ENCODE peak calls at places on chromosome 21, in four cellular contexts. One of them, this sample, is unnamed. For H3K9me3, the result is how much of the 10 kb centered on the place peaks cover.

GRCh38 chr21:15063821-15064575 is 802 bp downstream of the NRIP1 start:
- DNase-seq in A549: peak
- DNase-seq in cardiac muscle cell: peak
- DNase-seq in tibial artery: peak
- DNase-seq in this sample: peak

GRCh38 chr21:30800605-30801004 is 12.5 kb downstream of the KRTAP8-1 start:
- DNase-seq in cardiac muscle cell: no peak
- DNase-seq in tibial artery: no peak
- DNase-seq in A549: no peak
- DNase-seq in this sample: no peak

GRCh38 chr21:31611445-31611844 is 48.0 kb upstream of the SOD1 start:
- DNase-seq in tibial artery: no peak
- DNase-seq in A549: no peak
- DNase-seq in cardiac muscle cell: no peak
- DNase-seq in this sample: no peak

GRCh38 chr21:42820513-42821465 is 58.5 kb downstream of the WDR4 start:
- DNase-seq in cardiac muscle cell: no peak
- DNase-seq in tibial artery: no peak
- DNase-seq in A549: no peak
- DNase-seq in this sample: no peak

GRCh38 chr21:16264314-16264713 is 534.5 kb downstream of the USP25 start:
- DNase-seq in cardiac muscle cell: no peak
- DNase-seq in A549: no peak
- DNase-seq in tibial artery: no peak
- DNase-seq in this sample: no peak

GRCh38 chr21:36229181-36229580 is 72.6 kb downstream of the DOP1B start:
- DNase-seq in cardiac muscle cell: no peak
- DNase-seq in A549: no peak
- DNase-seq in tibial artery: no peak
- DNase-seq in this sample: no peak

GRCh38 chr21:43299441-43300277 is 127.3 kb downstream of the SIK1 start:
- DNase-seq in cardiac muscle cell: peak
- DNase-seq in tibial artery: no peak
- DNase-seq in A549: no peak
- DNase-seq in this sample: peak

GRCh38 chr21:46006547-46007497 is 25.3 kb downstream of the COL6A1 start:
- DNase-seq in tibial artery: no peak
- DNase-seq in A549: no peak
- DNase-seq in cardiac muscle cell: no peak
- DNase-seq in this sample: no peak

GRCh38 chr21:41090981-41091380 is 77.0 kb upstream of the BACE2 start:
- DNase-seq in cardiac muscle cell: peak
- DNase-seq in A549: no peak
- DNase-seq in tibial artery: no peak
- DNase-seq in this sample: no peak

GRCh38 chr21:31442339-31442738 is 98.3 kb upstream of the TIAM1 start:
- DNase-seq in tibial artery: no peak
- DNase-seq in A549: no peak
- DNase-seq in cardiac muscle cell: no peak
- DNase-seq in this sample: no peak

GRCh38 chr21:46294647-46295176 is 8.6 kb downstream of the YBEY start:
- DNase-seq in cardiac muscle cell: no peak
- DNase-seq in tibial artery: no peak
- DNase-seq in A549: no peak
- DNase-seq in this sample: peak

GRCh38 chr21:40043423-40043822 is 176.2 kb downstream of the PCP4 start:
- DNase-seq in A549: no peak
- DNase-seq in cardiac muscle cell: no peak
- DNase-seq in tibial artery: no peak
- DNase-seq in this sample: no peak

GRCh38 chr21:28523367-28523766 is 469.3 kb downstream of the LTN1 start:
- DNase-seq in cardiac muscle cell: no peak
- DNase-seq in A549: no peak
- DNase-seq in tibial artery: no peak
- DNase-seq in this sample: no peak

GRCh38 chr21:29217818-29218252 is 80.9 kb upstream of the BACH1 start:
- DNase-seq in A549: peak
- DNase-seq in cardiac muscle cell: no peak
- DNase-seq in tibial artery: no peak
- DNase-seq in this sample: no peak

GRCh38 chr21:35990609-35991008 is 69.7 kb downstream of the SETD4 start:
- DNase-seq in A549: no peak
- DNase-seq in cardiac muscle cell: no peak
- DNase-seq in tibial artery: no peak
- DNase-seq in this sample: no peak

GRCh38 chr21:42409366-42409765 is 5.7 kb downstream of the UBASH3A start:
- DNase-seq in A549: no peak
- DNase-seq in cardiac muscle cell: no peak
- DNase-seq in tibial artery: no peak
- DNase-seq in this sample: no peak

GRCh38 chr21:35637431-35637830 is 422.9 kb downstream of the SETD4 start:
- DNase-seq in A549: no peak
- DNase-seq in tibial artery: peak
- DNase-seq in cardiac muscle cell: no peak
- DNase-seq in this sample: no peak

GRCh38 chr21:43323244-43324005 is 103.5 kb downstream of the SIK1 start:
- DNase-seq in tibial artery: peak
- DNase-seq in cardiac muscle cell: no peak
- DNase-seq in A549: no peak
- DNase-seq in this sample: peak

GRCh38 chr21:42562816-42563215 is 49.2 kb downstream of the SLC37A1 start:
- DNase-seq in cardiac muscle cell: no peak
- DNase-seq in A549: no peak
- DNase-seq in tibial artery: peak
- DNase-seq in this sample: no peak

GRCh38 chr21:34952701-34953100 is 96.4 kb downstream of the RUNX1 start:
- DNase-seq in cardiac muscle cell: no peak
- DNase-seq in tibial artery: no peak
- DNase-seq in A549: no peak
- DNase-seq in this sample: no peak

GRCh38 chr21:14864211-14865021 is 200.4 kb downstream of the NRIP1 start:
- DNase-seq in A549: peak
- DNase-seq in tibial artery: peak
- DNase-seq in cardiac muscle cell: peak
- DNase-seq in this sample: peak

GRCh38 chr21:31905444-31906400 is 32.9 kb downstream of the HUNK start:
- DNase-seq in tibial artery: no peak
- DNase-seq in A549: no peak
- DNase-seq in cardiac muscle cell: no peak
- DNase-seq in this sample: no peak

GRCh38 chr21:34701726-34702125 is 32.9 kb downstream of the CLIC6 start:
- DNase-seq in A549: no peak
- DNase-seq in cardiac muscle cell: no peak
- DNase-seq in tibial artery: no peak
- DNase-seq in this sample: no peak

GRCh38 chr21:35204850-35205564 is 155.9 kb upstream of the RUNX1 start:
- DNase-seq in A549: no peak
- DNase-seq in tibial artery: peak
- DNase-seq in cardiac muscle cell: no peak
- DNase-seq in this sample: peak

GRCh38 chr21:42321231-42321630 is 6.0 kb upstream of the TFF3 start:
- DNase-seq in cardiac muscle cell: no peak
- DNase-seq in A549: no peak
- DNase-seq in tibial artery: no peak
- DNase-seq in this sample: no peak

GRCh38 chr21:45887121-45887611 is 94.4 kb upstream of the COL6A1 start:
- DNase-seq in A549: no peak
- DNase-seq in cardiac muscle cell: no peak
- DNase-seq in tibial artery: no peak
- DNase-seq in this sample: peak

GRCh38 chr21:41663805-41664788 is 102.8 kb downstream of the RIPK4 start:
- DNase-seq in A549: no peak
- DNase-seq in cardiac muscle cell: peak
- DNase-seq in tibial artery: no peak
- DNase-seq in this sample: no peak

GRCh38 chr21:15254111-15254510 is 189.3 kb upstream of the NRIP1 start:
- DNase-seq in A549: no peak
- DNase-seq in cardiac muscle cell: no peak
- DNase-seq in tibial artery: no peak
- DNase-seq in this sample: no peak

GRCh38 chr21:34132202-34132601 is 58.8 kb downstream of the MRPS6 start:
- DNase-seq in A549: no peak
- DNase-seq in tibial artery: no peak
- DNase-seq in cardiac muscle cell: no peak
- DNase-seq in this sample: no peak

DNA sequence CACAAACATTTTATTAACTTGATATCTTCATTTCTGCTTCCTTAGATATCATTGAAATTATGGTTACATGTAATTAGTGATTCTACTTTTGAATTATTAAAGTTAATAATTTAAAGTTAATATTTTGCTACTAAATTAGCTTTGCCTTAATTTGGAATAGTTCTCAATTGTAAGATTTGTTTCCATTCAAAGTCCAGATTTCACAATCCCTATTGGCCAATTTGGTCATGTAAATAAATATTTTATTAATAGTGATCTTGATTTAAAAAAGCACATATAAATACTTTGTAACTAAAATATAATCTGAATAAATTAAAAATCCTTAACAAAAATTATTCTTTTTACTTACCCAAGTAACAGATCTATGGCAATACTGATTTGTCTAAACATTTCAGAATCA is 1558.6 kb downstream of the NCAM2 start:
- DNase-seq in A549: no peak
- DNase-seq in cardiac muscle cell: no peak
- DNase-seq in tibial artery: no peak
- DNase-seq in this sample: no peak
- H3K9me3 ChIP-seq in A549: under half
- H3K9me3 ChIP-seq in cardiac muscle cell: under half
- H3K9me3 ChIP-seq in tibial artery: under half
- H3K9me3 ChIP-seq in this sample: under half

GRCh38 chr21:21010228-21010627 is 12.0 kb downstream of the NCAM2 start:
- DNase-seq in A549: no peak
- DNase-seq in cardiac muscle cell: no peak
- DNase-seq in tibial artery: no peak
- DNase-seq in this sample: no peak
- H3K4me3 ChIP-seq in A549: no peak
- H3K4me3 ChIP-seq in cardiac muscle cell: no peak
- H3K4me3 ChIP-seq in tibial artery: no peak
- H3K4me3 ChIP-seq in this sample: no peak

DNA sequence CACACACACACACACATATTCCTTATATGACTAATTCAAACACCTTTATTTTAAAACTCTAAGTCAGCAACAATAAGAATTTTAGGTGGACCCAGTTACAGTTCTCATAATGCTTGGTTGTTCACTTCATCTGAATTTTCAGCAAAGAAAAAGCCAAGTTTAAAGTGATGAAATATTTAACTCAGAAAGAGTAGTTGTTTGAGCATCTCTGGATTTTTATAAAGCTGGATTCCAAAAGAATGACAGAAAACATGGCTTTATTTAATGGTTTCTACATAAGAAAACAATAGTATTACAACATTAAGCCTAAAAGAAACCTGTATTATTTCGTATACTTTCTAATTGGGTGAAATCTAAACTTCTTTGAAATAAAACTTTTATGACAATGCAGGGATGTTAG is 54.2 kb upstream of the ADAMTS5 start:
- DNase-seq in tibial artery: no peak
- DNase-seq in cardiac muscle cell: no peak
- DNase-seq in A549: no peak
- DNase-seq in this sample: no peak
- H3K9me3 ChIP-seq in tibial artery: under half
- H3K9me3 ChIP-seq in cardiac muscle cell: under half
- H3K9me3 ChIP-seq in A549: under half
- H3K9me3 ChIP-seq in this sample: under half

GRCh38 chr21:33058468-33059318 is 11.2 kb upstream of the OLIG1 start:
- DNase-seq in A549: no peak
- DNase-seq in cardiac muscle cell: no peak
- DNase-seq in tibial artery: no peak
- DNase-seq in this sample: peak
- H3K4me3 ChIP-seq in A549: no peak
- H3K4me3 ChIP-seq in cardiac muscle cell: no peak
- H3K4me3 ChIP-seq in tibial artery: no peak
- H3K4me3 ChIP-seq in this sample: no peak

DNA sequence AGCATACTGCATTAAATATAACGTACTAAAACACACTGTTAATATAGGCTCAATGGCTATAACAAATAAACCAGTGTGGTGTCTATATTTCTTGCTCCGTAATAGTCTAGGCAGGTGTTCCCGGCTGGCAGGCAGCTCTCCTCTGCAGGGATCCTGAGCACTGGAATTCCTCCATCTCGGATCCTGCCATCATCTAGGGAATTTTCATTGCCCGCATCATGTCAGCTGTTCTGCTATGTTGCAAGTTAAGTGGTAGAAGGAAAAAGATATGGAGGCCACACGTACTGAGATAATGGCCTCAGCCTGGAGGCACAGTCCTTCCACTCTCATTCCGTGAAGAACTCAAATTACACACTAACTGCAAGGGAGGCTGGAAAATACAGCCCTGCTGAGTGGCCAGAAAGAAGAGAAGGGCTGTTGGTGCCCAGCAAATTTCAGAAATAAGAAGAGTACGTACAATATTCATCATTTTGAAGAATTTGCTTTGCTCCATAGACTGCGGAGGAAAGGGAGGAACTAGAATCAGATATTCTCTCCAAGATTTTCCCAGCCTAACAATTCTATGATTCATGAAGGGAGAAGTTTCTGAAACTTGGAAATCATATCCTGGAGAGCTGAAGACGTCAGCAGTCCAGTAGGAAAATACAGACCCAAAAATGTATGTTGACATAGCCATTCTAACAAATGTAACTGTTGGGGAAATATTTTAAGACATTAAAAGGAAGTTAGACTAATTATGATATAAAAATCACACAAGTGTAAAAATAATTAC is 263.3 kb downstream of the MRPL39 start:
- DNase-seq in tibial artery: no peak
- DNase-seq in cardiac muscle cell: no peak
- DNase-seq in A549: no peak
- DNase-seq in this sample: no peak
- H3K9me3 ChIP-seq in tibial artery: under half
- H3K9me3 ChIP-seq in cardiac muscle cell: under half
- H3K9me3 ChIP-seq in A549: under half
- H3K9me3 ChIP-seq in this sample: under half

This sample was measured in left ventricle myocardium inferior.